ENCODE peak calls at places on chromosomes 5 and 9, in six cellular contexts. One of them, this sample, is unnamed. For H3K27me3, the result is how much of the 10 kb centered on the place peaks cover.

GRCh38 chr9:19630762-19631161 is 158.1 kb downstream of the SLC24A2 start:
- DNase-seq in neural progenitor cell: no peak
- DNase-seq in right lobe of liver: no peak
- DNase-seq in AG04450: no peak
- DNase-seq in esophagus squamous epithelium: no peak
- DNase-seq in IMR-90: no peak
- DNase-seq in this sample: no peak

GRCh38 chr9:61667559-61668121 is 477.8 kb downstream of the SPATA31A7 start:
- DNase-seq in neural progenitor cell: no peak
- DNase-seq in right lobe of liver: peak
- DNase-seq in AG04450: no peak
- DNase-seq in esophagus squamous epithelium: no peak
- DNase-seq in IMR-90: no peak
- DNase-seq in this sample: peak

GRCh38 chr5:133257977-133258376 is 206.2 kb downstream of the HSPA4 start:
- DNase-seq in neural progenitor cell: no peak
- DNase-seq in right lobe of liver: no peak
- DNase-seq in AG04450: no peak
- DNase-seq in esophagus squamous epithelium: no peak
- DNase-seq in IMR-90: no peak
- DNase-seq in this sample: no peak

GRCh38 chr5:43635374-43635773 is 32.4 kb downstream of the NNT start:
- DNase-seq in neural progenitor cell: no peak
- DNase-seq in right lobe of liver: no peak
- DNase-seq in AG04450: no peak
- DNase-seq in esophagus squamous epithelium: no peak
- DNase-seq in IMR-90: peak
- DNase-seq in this sample: no peak

GRCh38 chr9:91151014-91151740 is 210.5 kb downstream of the AUH start:
- DNase-seq in neural progenitor cell: no peak
- DNase-seq in right lobe of liver: no peak
- DNase-seq in AG04450: no peak
- DNase-seq in esophagus squamous epithelium: no peak
- DNase-seq in IMR-90: peak
- DNase-seq in this sample: no peak

GRCh38 chr9:22529426-22530199 is 83.0 kb downstream of the DMRTA1 start:
- DNase-seq in neural progenitor cell: no peak
- DNase-seq in right lobe of liver: no peak
- DNase-seq in AG04450: no peak
- DNase-seq in esophagus squamous epithelium: no peak
- DNase-seq in IMR-90: no peak
- DNase-seq in this sample: no peak

GRCh38 chr5:32581010-32581785 is 4.2 kb upstream of the SUB1 start:
- DNase-seq in neural progenitor cell: no peak
- DNase-seq in right lobe of liver: no peak
- DNase-seq in AG04450: no peak
- DNase-seq in esophagus squamous epithelium: no peak
- DNase-seq in IMR-90: no peak
- DNase-seq in this sample: no peak

GRCh38 chr5:137822158-137822764 is 45.4 kb upstream of the MYOT start:
- DNase-seq in neural progenitor cell: peak
- DNase-seq in right lobe of liver: peak
- DNase-seq in AG04450: peak
- DNase-seq in esophagus squamous epithelium: no peak
- DNase-seq in IMR-90: peak
- DNase-seq in this sample: peak

GRCh38 chr9:32741706-32742105 is 41.6 kb upstream of the TMEM215 start:
- DNase-seq in neural progenitor cell: peak
- DNase-seq in right lobe of liver: peak
- DNase-seq in AG04450: no peak
- DNase-seq in esophagus squamous epithelium: no peak
- DNase-seq in IMR-90: no peak
- DNase-seq in this sample: no peak

GRCh38 chr9:129639756-129640085 is 2.2 kb downstream of the ASB6 start:
- DNase-seq in neural progenitor cell: no peak
- DNase-seq in right lobe of liver: peak
- DNase-seq in AG04450: no peak
- DNase-seq in esophagus squamous epithelium: no peak
- DNase-seq in IMR-90: no peak
- DNase-seq in this sample: no peak

GRCh38 chr9:77751341-77752091 is 103.4 kb upstream of the GNA14 start:
- DNase-seq in neural progenitor cell: peak
- DNase-seq in right lobe of liver: no peak
- DNase-seq in AG04450: peak
- DNase-seq in esophagus squamous epithelium: no peak
- DNase-seq in IMR-90: peak
- DNase-seq in this sample: no peak

GRCh38 chr9:112445196-112445595 is 41.4 kb upstream of the KIAA1958 start:
- DNase-seq in neural progenitor cell: no peak
- DNase-seq in right lobe of liver: no peak
- DNase-seq in AG04450: no peak
- DNase-seq in esophagus squamous epithelium: no peak
- DNase-seq in IMR-90: no peak
- DNase-seq in this sample: no peak

GRCh38 chr5:72209515-72210115 is 102.3 kb downstream of the MAP1B start:
- DNase-seq in neural progenitor cell: peak
- DNase-seq in right lobe of liver: no peak
- DNase-seq in AG04450: no peak
- DNase-seq in esophagus squamous epithelium: no peak
- DNase-seq in IMR-90: no peak
- DNase-seq in this sample: no peak

GRCh38 chr5:146221234-146221633 is 17.8 kb downstream of the RBM27 start:
- DNase-seq in neural progenitor cell: no peak
- DNase-seq in right lobe of liver: no peak
- DNase-seq in AG04450: no peak
- DNase-seq in esophagus squamous epithelium: no peak
- DNase-seq in IMR-90: no peak
- DNase-seq in this sample: no peak

GRCh38 chr5:109328626-109329025 is 81.1 kb downstream of the PJA2 start:
- DNase-seq in neural progenitor cell: no peak
- DNase-seq in right lobe of liver: no peak
- DNase-seq in AG04450: no peak
- DNase-seq in esophagus squamous epithelium: no peak
- DNase-seq in IMR-90: peak
- DNase-seq in this sample: no peak

GRCh38 chr5:16935271-16936149 is 578 bp downstream of the MYO10 start:
- DNase-seq in neural progenitor cell: no peak
- DNase-seq in right lobe of liver: peak
- DNase-seq in AG04450: no peak
- DNase-seq in esophagus squamous epithelium: peak
- DNase-seq in IMR-90: no peak
- DNase-seq in this sample: peak

GRCh38 chr9:93968451-93969327 is 13.5 kb upstream of the BARX1 start:
- DNase-seq in neural progenitor cell: no peak
- DNase-seq in right lobe of liver: no peak
- DNase-seq in AG04450: peak
- DNase-seq in esophagus squamous epithelium: no peak
- DNase-seq in IMR-90: peak
- DNase-seq in this sample: no peak

GRCh38 chr9:93967020-93967803 is 12.1 kb upstream of the BARX1 start:
- DNase-seq in neural progenitor cell: no peak
- DNase-seq in right lobe of liver: no peak
- DNase-seq in AG04450: no peak
- DNase-seq in esophagus squamous epithelium: no peak
- DNase-seq in IMR-90: no peak
- DNase-seq in this sample: no peak

GRCh38 chr9:93963969-93964368 is 8.8 kb upstream of the BARX1 start:
- DNase-seq in neural progenitor cell: no peak
- DNase-seq in right lobe of liver: no peak
- DNase-seq in AG04450: no peak
- DNase-seq in esophagus squamous epithelium: no peak
- DNase-seq in IMR-90: peak
- DNase-seq in this sample: no peak

GRCh38 chr9:93964685-93965084 is 9.5 kb upstream of the BARX1 start:
- DNase-seq in neural progenitor cell: no peak
- DNase-seq in right lobe of liver: no peak
- DNase-seq in AG04450: no peak
- DNase-seq in esophagus squamous epithelium: no peak
- DNase-seq in IMR-90: no peak
- DNase-seq in this sample: no peak

DNA sequence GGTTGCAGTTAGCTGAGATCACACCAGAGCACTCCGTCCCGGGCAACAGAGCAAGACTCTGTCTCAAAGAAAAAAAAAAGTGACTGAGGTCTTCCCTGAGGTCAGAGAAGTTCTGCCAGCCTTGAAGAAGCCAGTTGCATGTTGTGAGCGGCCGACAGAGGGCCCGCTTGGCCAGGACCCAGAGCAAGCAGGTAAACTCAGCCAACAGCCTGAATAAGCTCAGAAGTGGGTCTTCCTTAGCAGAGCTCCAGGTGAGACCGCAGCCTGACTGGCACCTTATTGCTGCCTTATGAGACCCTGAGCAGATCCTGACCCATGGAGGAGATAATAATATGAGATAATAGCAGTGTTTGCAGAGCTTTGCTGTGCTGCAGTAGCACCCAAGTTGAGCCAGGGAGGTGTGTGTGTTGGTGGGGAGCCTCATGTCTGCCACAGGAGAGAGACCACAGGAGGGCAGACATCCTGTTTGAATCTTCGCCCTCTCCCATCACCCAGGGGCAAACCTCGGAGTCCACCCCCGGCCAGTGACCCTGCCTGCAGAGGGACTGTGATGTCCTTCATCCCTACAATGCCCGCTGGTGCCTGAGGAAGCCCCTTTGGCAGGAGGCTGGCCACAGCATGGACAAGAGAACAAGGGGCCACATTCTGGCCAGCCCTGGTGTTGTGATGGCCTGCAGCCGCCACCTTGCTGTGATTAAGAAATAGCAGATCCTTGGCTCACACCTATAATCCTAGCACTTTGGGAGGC is 10.8 kb upstream of the BARX1 start:
- DNase-seq in neural progenitor cell: no peak
- DNase-seq in right lobe of liver: no peak
- DNase-seq in AG04450: no peak
- DNase-seq in esophagus squamous epithelium: no peak
- DNase-seq in IMR-90: no peak
- DNase-seq in this sample: no peak
- TF ChIP-seq CTCF in neural progenitor cell: peak
- TF ChIP-seq CTCF in right lobe of liver: no peak
- TF ChIP-seq CTCF in AG04450: no peak
- TF ChIP-seq CTCF in esophagus squamous epithelium: no peak
- TF ChIP-seq CTCF in IMR-90: no peak
- TF ChIP-seq CTCF in this sample: no peak

GRCh38 chr5:1009359-1010180 is 968 bp downstream of the NKD2 start:
- DNase-seq in neural progenitor cell: peak
- DNase-seq in right lobe of liver: peak
- DNase-seq in AG04450: no peak
- DNase-seq in esophagus squamous epithelium: no peak
- DNase-seq in IMR-90: no peak
- DNase-seq in this sample: no peak
- H3K27me3 ChIP-seq in neural progenitor cell: half or more
- H3K27me3 ChIP-seq in right lobe of liver: under half
- H3K27me3 ChIP-seq in AG04450: under half
- H3K27me3 ChIP-seq in esophagus squamous epithelium: under half
- H3K27me3 ChIP-seq in IMR-90: half or more
- H3K27me3 ChIP-seq in this sample: half or more

GRCh38 chr5:35337332-35338168 is 107.3 kb upstream of the PRLR start:
- DNase-seq in neural progenitor cell: peak
- DNase-seq in right lobe of liver: no peak
- DNase-seq in AG04450: no peak
- DNase-seq in esophagus squamous epithelium: no peak
- DNase-seq in IMR-90: no peak
- DNase-seq in this sample: no peak
- H3K4me3 ChIP-seq in neural progenitor cell: no peak
- H3K4me3 ChIP-seq in right lobe of liver: no peak
- H3K4me3 ChIP-seq in AG04450: no peak
- H3K4me3 ChIP-seq in esophagus squamous epithelium: no peak
- H3K4me3 ChIP-seq in IMR-90: no peak
- H3K4me3 ChIP-seq in this sample: no peak

GRCh38 chr9:131276891-131277672 is 772 bp upstream of the FAM78A start:
- DNase-seq in neural progenitor cell: peak
- DNase-seq in right lobe of liver: no peak
- DNase-seq in AG04450: no peak
- DNase-seq in esophagus squamous epithelium: no peak
- DNase-seq in IMR-90: no peak
- DNase-seq in this sample: no peak

GRCh38 chr9:131273791-131274673 is 2.3 kb downstream of the FAM78A start:
- DNase-seq in neural progenitor cell: no peak
- DNase-seq in right lobe of liver: no peak
- DNase-seq in AG04450: no peak
- DNase-seq in esophagus squamous epithelium: no peak
- DNase-seq in IMR-90: no peak
- DNase-seq in this sample: no peak

GRCh38 chr9:131274674-131275331 is 1.5 kb downstream of the FAM78A start:
- DNase-seq in neural progenitor cell: no peak
- DNase-seq in right lobe of liver: no peak
- DNase-seq in AG04450: no peak
- DNase-seq in esophagus squamous epithelium: no peak
- DNase-seq in IMR-90: no peak
- DNase-seq in this sample: peak

GRCh38 chr9:131276107-131276888 is at the start of gene FAM78A:
- DNase-seq in neural progenitor cell: peak
- DNase-seq in right lobe of liver: no peak
- DNase-seq in AG04450: no peak
- DNase-seq in esophagus squamous epithelium: no peak
- DNase-seq in IMR-90: no peak
- DNase-seq in this sample: peak

GRCh38 chr9:131275332-131276106 is 791 bp downstream of the FAM78A start:
- DNase-seq in neural progenitor cell: peak
- DNase-seq in right lobe of liver: no peak
- DNase-seq in AG04450: no peak
- DNase-seq in esophagus squamous epithelium: no peak
- DNase-seq in IMR-90: no peak
- DNase-seq in this sample: peak
- TF ChIP-seq CTCF in neural progenitor cell: peak
- TF ChIP-seq CTCF in right lobe of liver: no peak
- TF ChIP-seq CTCF in AG04450: no peak
- TF ChIP-seq CTCF in esophagus squamous epithelium: no peak
- TF ChIP-seq CTCF in IMR-90: no peak
- TF ChIP-seq CTCF in this sample: no peak

GRCh38 chr5:55223219-55223987 is 3.7 kb downstream of the MCIDAS start:
- DNase-seq in neural progenitor cell: peak
- DNase-seq in right lobe of liver: no peak
- DNase-seq in AG04450: no peak
- DNase-seq in esophagus squamous epithelium: no peak
- DNase-seq in IMR-90: no peak
- DNase-seq in this sample: no peak
- H3K27me3 ChIP-seq in neural progenitor cell: half or more
- H3K27me3 ChIP-seq in right lobe of liver: under half
- H3K27me3 ChIP-seq in AG04450: half or more
- H3K27me3 ChIP-seq in esophagus squamous epithelium: under half
- H3K27me3 ChIP-seq in IMR-90: half or more
- H3K27me3 ChIP-seq in this sample: half or more

This sample was measured in transverse colon.